ENCODE peak calls at places on chromosome 12, in seven cellular contexts. I is progenitor cell of endocrine pancreas, E is Caco-2, Z is pancreas, X is lower leg skin, V is HFFc6, U is IMR-90. H is an unnamed sample.
A peak's percentile ranks its signal among the peaks of the same experiment; 100 is the strongest.

GRCh38 chr12:112121780-112122565 is 3.4 kb upstream of the TRAFD1 start:
- DNase-seq in U (peak; percentile 88), V (peak; percentile 74), X (peak; percentile 93), I (no peak), E (peak; percentile 14), Z (peak; percentile 92), H (no peak)

GRCh38 chr12:15532364-15532977 is 210.2 kb downstream of the PTPRO start:
- DNase-seq in Z (no peak), E (peak; percentile 48), I (no peak), U (peak; percentile 77), X (no peak), V (peak; percentile 73), H (no peak)

GRCh38 chr12:125882141-125882540 is 816.9 kb downstream of the AACS start:
- DNase-seq in I (no peak), Z (no peak), E (no peak), U (no peak), X (no peak), V (no peak), H (no peak)

GRCh38 chr12:132162508-132163031 is 18.3 kb downstream of the NOC4L start:
- DNase-seq in I (no peak), E (no peak), Z (peak; percentile 53), X (no peak), U (peak; percentile 77), V (peak; percentile 80), H (no peak)

GRCh38 chr12:105850103-105850968 is 288.4 kb downstream of the NUAK1 start:
- DNase-seq in U (no peak), I (no peak), V (no peak), X (no peak), Z (no peak), E (no peak), H (no peak)

GRCh38 chr12:67540920-67541624 is 107.5 kb upstream of the DYRK2 start:
- DNase-seq in U (peak; percentile 16), V (no peak), X (no peak), I (no peak), Z (no peak), E (no peak), H (no peak)

GRCh38 chr12:121889267-121889624 is 656 bp downstream of the PSMD9 start:
- DNase-seq in X (no peak), V (no peak), Z (no peak), U (no peak), I (no peak), E (no peak), H (no peak)

GRCh38 chr12:90936230-90937005 is 18.6 kb downstream of the CCER1 start:
- DNase-seq in E (no peak), V (no peak), X (no peak), Z (no peak), U (no peak), I (no peak), H (no peak)

GRCh38 chr12:1855241-1855640 is 34.9 kb downstream of the LRTM2 start:
- DNase-seq in Z (no peak), E (peak; percentile 19), V (no peak), I (no peak), X (peak; percentile 15), U (peak; percentile 9), H (no peak)

GRCh38 chr12:121295123-121295745 is 1.3 kb downstream of the CAMKK2 start:
- DNase-seq in I (no peak), E (no peak), Z (no peak), X (peak; percentile 76), U (no peak), V (no peak), H (no peak)

GRCh38 chr12:31289443-31289842 is 36.5 kb downstream of the SINHCAF start:
- DNase-seq in U (no peak), Z (no peak), V (no peak), E (no peak), X (no peak), I (no peak), H (no peak)

GRCh38 chr12:88684610-88685009 is 104.3 kb upstream of the KITLG start:
- DNase-seq in Z (no peak), I (no peak), U (no peak), X (no peak), V (no peak), E (no peak), H (no peak)

GRCh38 chr12:131801254-131801866 is 26.8 kb upstream of the MMP17 start:
- DNase-seq in Z (no peak), V (no peak), E (no peak), U (no peak), I (no peak), X (no peak), H (no peak)

GRCh38 chr12:20404576-20405346 is 36.4 kb downstream of the PDE3A start:
- DNase-seq in X (no peak), Z (no peak), I (no peak), E (no peak), V (no peak), U (peak; percentile 6), H (no peak)

GRCh38 chr12:75709474-75709873 is 198.1 kb upstream of the KRR1 start:
- DNase-seq in U (no peak), E (no peak), V (no peak), I (no peak), Z (no peak), X (no peak), H (no peak)

GRCh38 chr12:69908208-69908607 is 83.2 kb downstream of the MYRFL start:
- DNase-seq in Z (no peak), X (no peak), I (no peak), V (no peak), U (no peak), E (no peak), H (no peak)

GRCh38 chr12:25797335-25797863 is 161.1 kb upstream of the RASSF8 start:
- DNase-seq in U (no peak), I (no peak), V (no peak), X (no peak), E (no peak), Z (no peak), H (no peak)

GRCh38 chr12:56223571-56224101 is 506 bp upstream of the NABP2 start:
- DNase-seq in I (no peak), V (no peak), E (no peak), X (no peak), Z (no peak), U (no peak), H (no peak)

GRCh38 chr12:75275702-75276101 is 54.4 kb downstream of the CAPS2 start:
- DNase-seq in V (no peak), X (no peak), Z (no peak), I (no peak), E (no peak), U (no peak), H (no peak)

GRCh38 chr12:121085842-121086353 is 46.8 kb upstream of the P2RX7 start:
- DNase-seq in E (no peak), Z (no peak), X (no peak), U (no peak), I (no peak), V (no peak), H (no peak)

GRCh38 chr12:68809190-68810026 is 1.4 kb downstream of the MDM2 start:
- DNase-seq in I (no peak), X (no peak), E (no peak), V (no peak), Z (no peak), U (no peak), H (no peak)

DNA sequence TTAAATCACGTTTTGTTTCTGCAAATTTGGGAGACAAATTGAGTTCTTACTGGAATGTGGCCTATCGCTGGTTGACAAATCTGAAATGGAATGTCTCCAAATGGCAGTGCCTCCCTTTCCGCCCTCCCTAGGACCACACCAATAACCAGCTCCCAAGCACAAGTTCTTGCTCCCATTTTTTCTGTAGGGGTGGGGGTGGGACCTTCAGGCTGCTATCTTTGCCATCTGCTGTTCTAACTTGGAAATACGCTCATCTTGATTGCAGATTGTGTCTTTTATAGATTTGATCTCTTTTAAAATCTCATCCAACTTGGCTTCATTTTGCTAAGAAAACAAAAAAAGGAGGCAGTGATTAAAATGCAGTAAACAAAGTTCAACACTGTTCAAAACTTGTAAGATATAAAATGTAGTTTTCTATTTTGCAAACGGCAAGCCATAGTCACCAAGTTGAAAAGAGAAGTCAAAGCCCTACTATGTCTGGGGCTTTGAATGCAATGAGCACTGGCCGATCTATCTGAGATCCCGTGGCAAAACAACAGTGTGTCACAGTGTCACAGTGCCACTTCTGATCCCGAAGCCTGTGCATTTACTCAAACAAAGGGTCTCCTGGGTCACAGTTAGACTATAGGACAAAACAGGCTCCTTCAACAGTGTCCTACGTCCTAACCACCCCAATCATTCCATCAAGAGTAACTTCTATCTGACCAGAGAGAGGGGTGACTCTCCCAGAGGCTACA is 13.7 kb upstream of the SELPLG start:
- DNase-seq in V (no peak), X (peak; percentile 59), I (no peak), E (no peak), Z (no peak), U (no peak), H (no peak)
- TF ChIP-seq CTCF in V (peak; percentile 29), X (no peak), I (no peak), E (no peak), Z (no peak), U (no peak), H (no peak)

GRCh38 chr12:89769483-89769818 is 60.8 kb upstream of the ATP2B1 start:
- DNase-seq in Z (no peak), X (no peak), V (no peak), I (no peak), E (no peak), U (no peak), H (no peak)
- TF ChIP-seq CTCF in Z (no peak), X (no peak), V (peak; percentile 60), I (no peak), E (no peak), U (no peak), H (no peak)

DNA sequence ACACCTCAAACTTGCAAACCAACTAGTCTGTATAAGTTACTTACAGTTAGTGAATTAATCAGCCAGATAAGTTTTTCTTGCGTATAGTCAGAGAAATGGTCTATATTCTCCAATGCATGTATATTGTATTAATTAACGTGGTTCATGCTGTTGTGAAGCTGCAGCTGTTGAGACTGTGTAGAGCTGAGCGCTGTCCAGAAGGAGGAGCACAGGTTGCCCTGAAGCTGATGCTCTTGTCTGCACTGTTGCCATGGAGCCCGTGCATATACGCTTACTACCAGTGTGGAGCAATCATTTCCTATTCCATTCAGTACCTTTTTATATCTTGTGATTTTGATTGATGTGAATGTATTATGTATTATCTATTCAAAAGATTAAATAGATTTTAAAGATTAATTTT is 74.3 kb upstream of the ARID2 start:
- DNase-seq in X (no peak), U (peak; percentile 47), E (peak; percentile 64), Z (no peak), I (no peak), V (peak; percentile 12), H (no peak)
- TF ChIP-seq CTCF in X (no peak), U (no peak), E (peak; percentile 28), Z (no peak), I (no peak), V (no peak), H (no peak)

GRCh38 chr12:124601699-124602098 is 34.3 kb upstream of the NCOR2 start:
- DNase-seq in V (peak; percentile 45), Z (no peak), E (no peak), I (no peak), X (no peak), U (no peak), H (no peak)

GRCh38 chr12:124595444-124595843 is 28.0 kb upstream of the NCOR2 start:
- DNase-seq in Z (peak; percentile 6), X (no peak), U (no peak), E (no peak), V (no peak), I (no peak), H (no peak)

GRCh38 chr12:124603143-124603542 is 35.7 kb upstream of the NCOR2 start:
- DNase-seq in I (no peak), Z (no peak), U (no peak), X (no peak), V (no peak), E (no peak), H (no peak)

GRCh38 chr12:124597041-124597440 is 29.6 kb upstream of the NCOR2 start:
- DNase-seq in Z (peak; percentile 3), V (no peak), U (no peak), X (no peak), I (no peak), E (no peak), H (no peak)

GRCh38 chr12:124599074-124599999 is 31.9 kb upstream of the NCOR2 start:
- DNase-seq in X (no peak), V (peak; percentile 73), U (peak; percentile 45), E (no peak), Z (peak; percentile 2), I (no peak), H (no peak)
- TF ChIP-seq CTCF in X (no peak), V (peak; percentile 53), U (no peak), E (no peak), Z (no peak), I (no peak), H (no peak)

H was measured in D721Med.